ENCODE peak calls at places on chromosomes 1 and 21, in six cellular contexts. X is activated naive CD4-positive, alpha-beta T cell; O is stimulated activated CD8-positive, alpha-beta memory T cell treated with anti-CD3 and anti-CD28 coated beads, Interleukin-12 subunit alpha, Interleukin-12 subunit beta, amount 100 ng/mL, for 4 hours; C is NAMALWA; D is SJSA1; H is ELR. M is an unnamed sample.

GRCh38 chr1:147902183-147902845 is at the start of gene GJA8:
- DNase-seq in C (no peak), D (no peak), X (no peak), O (no peak), H (peak; percentile 4), M (no peak)

GRCh38 chr21:38798481-38798882 is 7.2 kb upstream of the ETS2 start:
- DNase-seq in H (peak; percentile 92), D (peak; percentile 82), O (no peak), X (no peak), C (no peak), M (no peak)

GRCh38 chr1:51877434-51878306 is 857 bp downstream of the NRDC start:
- DNase-seq in X (no peak), H (peak; percentile 48), D (peak; percentile 45), C (peak; percentile 57), O (peak; percentile 2), M (no peak)

GRCh38 chr21:36381841-36382589 is 3.2 kb upstream of the CHAF1B start:
- DNase-seq in X (no peak), H (peak; percentile 13), D (no peak), O (no peak), C (no peak), M (no peak)

GRCh38 chr1:206782448-206782847 is 10.2 kb upstream of the IL10 start:
- DNase-seq in D (no peak), X (no peak), O (no peak), H (no peak), C (peak; percentile 83), M (no peak)

GRCh38 chr1:223029985-223030769 is 112.9 kb downstream of the TLR5 start:
- DNase-seq in C (no peak), O (no peak), D (no peak), H (no peak), X (no peak), M (no peak)

GRCh38 chr1:26275580-26276431 is 4.1 kb upstream of the SH3BGRL3 start:
- DNase-seq in O (peak; percentile 58), H (peak; percentile 94), X (peak; percentile 61), C (peak; percentile 84), D (peak; percentile 78), M (peak; percentile 78)

GRCh38 chr1:241640149-241640866 is at the start of the genes CHML and OPN3:
- DNase-seq in C (peak; percentile 85), X (peak; percentile 71), D (peak; percentile 95), O (peak; percentile 88), H (peak; percentile 90), M (peak; percentile 86)

GRCh38 chr1:178283409-178283808 is 189.5 kb downstream of the RASAL2 start:
- DNase-seq in C (no peak), D (peak; percentile 85), O (no peak), X (no peak), H (no peak), M (no peak)

GRCh38 chr21:35178812-35179211 is 129.7 kb upstream of the RUNX1 start:
- DNase-seq in X (no peak), H (peak; percentile 89), C (no peak), O (no peak), D (no peak), M (no peak)

GRCh38 chr1:196355206-196355786 is 252.9 kb downstream of the KCNT2 start:
- DNase-seq in X (no peak), D (no peak), C (peak; percentile 23), H (peak; percentile 59), O (no peak), M (no peak)

GRCh38 chr1:33426906-33427305 is 4.0 kb downstream of the PHC2 start:
- DNase-seq in O (no peak), D (no peak), H (no peak), X (no peak), C (no peak), M (no peak)

GRCh38 chr1:57719274-57719673 is 295.4 kb upstream of the DAB1 start:
- DNase-seq in X (no peak), H (no peak), O (no peak), C (no peak), D (no peak), M (no peak)

GRCh38 chr1:79460773-79461436 is 454.4 kb upstream of the ADGRL4 start:
- DNase-seq in D (no peak), H (no peak), O (no peak), X (no peak), C (no peak), M (no peak)

GRCh38 chr1:113540328-113540727 is 150.0 kb downstream of the MAGI3 start:
- DNase-seq in D (no peak), C (no peak), O (no peak), X (no peak), H (no peak), M (no peak)

GRCh38 chr1:23167353-23168078 is 1.1 kb downstream of the LUZP1 start:
- DNase-seq in O (peak; percentile 6), X (no peak), C (peak; percentile 71), H (peak; percentile 64), D (peak; percentile 78), M (no peak)

GRCh38 chr1:239912471-239912870 is 179.2 kb upstream of the FMN2 start:
- DNase-seq in D (no peak), O (no peak), H (peak; percentile 71), X (no peak), C (no peak), M (no peak)

GRCh38 chr1:76949503-76949902 is 82.2 kb downstream of the ST6GALNAC5 start:
- DNase-seq in D (peak; percentile 45), C (no peak), H (peak; percentile 93), X (no peak), O (no peak), M (no peak)

GRCh38 chr1:63784489-63785390 is 10.9 kb downstream of the ROR1 start:
- DNase-seq in X (no peak), D (no peak), O (no peak), H (no peak), C (no peak), M (no peak)

GRCh38 chr1:116571215-116571919 is 541 bp upstream of the CD58 start:
- DNase-seq in X (no peak), H (no peak), O (no peak), D (no peak), C (no peak), M (no peak)

GRCh38 chr1:40796939-40797667 is 13.5 kb downstream of the KCNQ4 start:
- DNase-seq in O (no peak), C (no peak), X (no peak), D (no peak), H (no peak), M (no peak)